ENCODE peak calls at places on chromosomes 5 and 9, in eight cellular contexts. N, C, B, O, Y, U, M and L are unnamed samples.

GRCh38 chr5:76960004-76960625 is 7.3 kb downstream of the CRHBP start:
- DNase-seq in N (no peak), C (no peak), B (no peak), O (no peak), Y (no peak), U (no peak), M (no peak), L (no peak)

GRCh38 chr9:134355561-134356278 is 29.5 kb downstream of the RXRA start:
- DNase-seq in N (no peak), C (no peak), B (peak; percentile 28), O (peak; percentile 90), Y (no peak), U (no peak), M (no peak), L (no peak)

GRCh38 chr5:35461530-35461929 is 156.1 kb upstream of the SPEF2 start:
- DNase-seq in N (no peak), C (no peak), B (no peak), O (peak; percentile 92), Y (no peak), U (peak; percentile 0), M (no peak), L (no peak)

GRCh38 chr5:61319388-61320146 is 12.5 kb upstream of the ZSWIM6 start:
- DNase-seq in N (no peak), C (no peak), B (peak; percentile 79), O (no peak), Y (no peak), U (no peak), M (no peak), L (no peak)

GRCh38 chr5:80238778-80239679 is 16.8 kb downstream of the SERINC5 start:
- DNase-seq in N (peak; percentile 70), C (peak; percentile 50), B (peak; percentile 64), O (no peak), Y (no peak), U (peak; percentile 61), M (peak; percentile 80), L (no peak)

GRCh38 chr5:421287-421880 is 21.6 kb upstream of the EXOC3 start:
- DNase-seq in N (peak; percentile 57), C (no peak), B (no peak), O (no peak), Y (no peak), U (no peak), M (peak; percentile 70), L (no peak)

GRCh38 chr5:93247126-93247525 is 333.9 kb downstream of the NR2F1-AS1 start:
- DNase-seq in N (no peak), C (no peak), B (peak; percentile 12), O (no peak), Y (no peak), U (no peak), M (no peak), L (no peak)

GRCh38 chr5:54785729-54786548 is 199.5 kb downstream of the ESM1 start:
- DNase-seq in N (peak; percentile 74), C (no peak), B (peak; percentile 68), O (no peak), Y (no peak), U (peak; percentile 21), M (no peak), L (no peak)

GRCh38 chr9:70411930-70412677 is 2.4 kb downstream of the KLF9 start:
- DNase-seq in N (peak; percentile 83), C (peak; percentile 62), B (no peak), O (no peak), Y (no peak), U (peak; percentile 71), M (peak; percentile 85), L (peak; percentile 61)

GRCh38 chr9:114450833-114451706 is 54.2 kb downstream of the WHRN start:
- DNase-seq in N (no peak), C (no peak), B (no peak), O (no peak), Y (no peak), U (no peak), M (no peak), L (peak; percentile 12)

GRCh38 chr5:113065626-113066025 is 89.0 kb downstream of the DCP2 start:
- DNase-seq in N (no peak), C (no peak), B (no peak), O (no peak), Y (no peak), U (no peak), M (no peak), L (no peak)
- H3K27ac ChIP-seq in N (no peak overlapping the region), C (no peak overlapping the region), B (no peak overlapping the region), O (no peak overlapping the region), Y (no peak overlapping the region), U (no peak overlapping the region), M (no peak overlapping the region), L (peak overlapping the region; percentile 5)

DNA sequence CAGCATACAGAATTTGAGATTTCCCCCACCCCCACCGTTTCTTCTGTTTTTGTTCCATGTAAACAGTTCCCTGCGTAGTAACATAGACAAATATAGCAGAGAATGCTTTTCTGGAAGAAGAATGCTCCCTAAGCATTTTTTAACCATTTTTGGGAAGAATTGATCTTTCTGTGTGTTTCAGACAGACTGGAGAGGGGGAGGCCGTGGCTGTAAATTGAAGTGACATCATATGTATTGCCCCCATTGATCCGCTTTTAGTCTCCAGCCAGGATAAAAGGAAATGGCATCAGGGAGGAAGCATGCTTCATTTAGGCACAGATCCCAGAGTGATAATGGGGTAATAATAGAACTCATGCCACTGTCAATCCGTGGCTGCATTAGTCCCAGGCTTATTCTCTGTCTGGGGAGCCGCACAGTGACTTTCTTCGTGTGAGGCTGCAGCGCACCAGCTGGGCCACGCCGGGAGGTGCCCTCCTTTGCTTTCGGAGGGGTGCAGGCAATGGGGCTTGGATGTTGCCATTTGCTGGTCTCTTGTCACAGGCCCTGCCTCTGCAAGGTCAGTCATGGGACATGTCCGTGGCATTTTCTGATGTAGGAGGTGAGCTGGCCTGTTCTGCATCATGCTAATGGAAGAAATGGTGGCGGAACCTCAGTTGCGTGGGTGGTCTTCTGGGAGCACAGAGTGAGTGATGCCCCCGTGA is 261.5 kb downstream of the FANCC start:
- DNase-seq in N (no peak), C (no peak), B (no peak), O (no peak), Y (no peak), U (peak; percentile 77), M (no peak), L (no peak)
- H3K27ac ChIP-seq in N (peak overlapping the region; percentile 86), C (peak overlapping the region; percentile 96), B (peak overlapping the region; percentile 90), O (peak overlapping the region; percentile 79), Y (peak overlapping the region; percentile 43), U (peak overlapping the region; percentile 99), M (peak overlapping the region; percentile 84), L (peak overlapping the region; percentile 76)

GRCh38 chr9:124878518-124878917 is 16.6 kb downstream of the ARPC5L start:
- DNase-seq in N (no peak), C (no peak), B (no peak), O (no peak), Y (no peak), U (no peak), M (no peak), L (no peak)
- H3K27ac ChIP-seq in N (no peak overlapping the region), C (peak overlapping the region; percentile 21), B (peak overlapping the region; percentile 15), O (no peak overlapping the region), Y (no peak overlapping the region), U (no peak overlapping the region), M (no peak overlapping the region), L (peak overlapping the region; percentile 2)

GRCh38 chr5:139271201-139272027 is 22.1 kb upstream of the MATR3 start:
- DNase-seq in N (no peak), C (no peak), B (no peak), O (peak; percentile 24), Y (peak; percentile 71), U (peak; percentile 94), M (no peak), L (no peak)
- H3K27ac ChIP-seq in N (no peak overlapping the region), C (no peak overlapping the region), B (no peak overlapping the region), O (no peak overlapping the region), Y (peak overlapping the region; percentile 67), U (peak overlapping the region; percentile 86), M (no peak overlapping the region), L (peak overlapping the region; percentile 72)

DNA sequence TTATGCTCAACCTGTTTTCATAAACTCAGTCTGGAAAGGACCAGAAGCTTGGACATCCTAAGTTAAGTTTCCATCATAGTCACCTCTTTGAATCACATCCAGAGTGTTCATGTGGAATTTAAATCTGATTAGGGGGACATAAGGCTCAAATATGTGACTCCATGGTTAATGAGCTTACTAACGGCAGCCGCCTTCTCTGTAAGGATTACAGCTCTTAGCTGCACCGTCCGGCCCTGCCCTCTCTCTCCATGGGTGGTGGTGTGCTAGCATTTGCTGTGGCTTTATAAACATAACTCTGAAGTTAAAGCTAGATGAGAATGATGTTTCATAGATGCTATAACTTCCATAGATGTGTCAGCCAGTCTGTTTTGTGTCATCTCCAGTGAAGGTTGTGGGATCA is 156.5 kb downstream of the TRIO start:
- DNase-seq in N (no peak), C (no peak), B (no peak), O (no peak), Y (no peak), U (no peak), M (no peak), L (no peak)
- H3K27ac ChIP-seq in N (no peak overlapping the region), C (no peak overlapping the region), B (no peak overlapping the region), O (no peak overlapping the region), Y (no peak overlapping the region), U (no peak overlapping the region), M (no peak overlapping the region), L (no peak overlapping the region)

DNA sequence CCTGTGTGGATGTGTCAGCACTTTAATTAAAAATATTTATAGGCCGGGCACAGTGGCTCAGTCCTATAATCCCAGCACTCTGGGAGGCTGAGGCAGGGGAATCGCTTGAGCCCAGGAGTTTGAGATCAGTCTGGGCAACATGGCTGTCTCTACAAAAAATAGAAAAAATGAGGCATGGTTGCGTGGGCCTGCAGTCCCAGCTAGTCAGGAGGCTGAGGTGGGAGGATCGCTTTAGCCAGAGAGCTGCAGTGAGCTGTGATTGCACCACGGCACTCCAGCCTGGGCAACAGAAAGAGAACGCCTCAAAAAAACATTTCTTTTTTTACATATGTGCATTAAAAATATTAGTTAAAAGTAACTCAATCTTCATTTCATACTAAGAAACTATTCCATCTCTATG is 6.2 kb downstream of the TBC1D9B start:
- DNase-seq in N (no peak), C (no peak), B (no peak), O (no peak), Y (no peak), U (no peak), M (no peak), L (no peak)
- H3K27ac ChIP-seq in N (no peak overlapping the region), C (peak overlapping the region; percentile 45), B (no peak overlapping the region), O (no peak overlapping the region), Y (no peak overlapping the region), U (no peak overlapping the region), M (no peak overlapping the region), L (no peak overlapping the region)

DNA sequence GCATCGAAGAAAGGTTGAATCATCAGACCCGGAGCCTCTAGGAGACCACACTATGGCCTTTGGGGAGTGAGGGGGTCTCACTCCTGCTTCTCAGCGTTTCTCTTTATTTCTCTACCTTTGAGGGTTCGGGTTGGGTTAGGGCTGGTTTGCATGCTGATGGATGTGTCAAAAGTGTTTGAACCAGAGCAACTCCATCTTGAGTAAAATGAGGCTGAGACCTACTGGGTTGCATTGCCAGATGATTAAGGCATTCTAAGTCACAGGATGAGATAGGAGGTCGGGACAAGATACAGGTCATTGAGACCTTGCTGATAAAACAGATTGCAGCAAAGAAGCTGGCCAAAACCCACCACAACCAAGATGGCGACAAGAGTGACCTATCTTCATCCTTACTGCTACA is 44.9 kb upstream of the TCF7 start:
- DNase-seq in N (no peak), C (no peak), B (no peak), O (no peak), Y (no peak), U (no peak), M (no peak), L (no peak)
- H3K27ac ChIP-seq in N (no peak overlapping the region), C (no peak overlapping the region), B (no peak overlapping the region), O (no peak overlapping the region), Y (no peak overlapping the region), U (no peak overlapping the region), M (no peak overlapping the region), L (no peak overlapping the region)